ENCODE peak calls at places on chromosomes 4 and X, in seven cellular contexts. F is neural progenitor cell, R is tibial nerve, J is aorta, Z is prostate gland, W is sigmoid colon, E is dorsolateral prefrontal cortex. A is an unnamed sample.

GRCh38 chrX:153310901-153311300 is 10.7 kb downstream of the PNMA6F start:
- DNase-seq in F (no peak), Z (no peak), R (no peak), J (no peak), E (no peak), W (no peak), A (no peak)

GRCh38 chrX:152641996-152642395 is 4.3 kb downstream of the GABRQ start:
- DNase-seq in F (peak; percentile 63), E (no peak), Z (no peak), R (no peak), W (no peak), J (no peak), A (no peak)

GRCh38 chr4:41324861-41325260 is 68.1 kb downstream of the UCHL1 start:
- DNase-seq in W (no peak), Z (no peak), F (no peak), J (no peak), E (no peak), R (no peak), A (no peak)

GRCh38 chrX:2819345-2820130 is 9.2 kb upstream of the GYG2 start:
- DNase-seq in E (no peak), W (no peak), R (no peak), J (no peak), Z (no peak), F (no peak), A (no peak)

GRCh38 chr4:157048248-157048647 is 27.7 kb upstream of the GLRB start:
- DNase-seq in J (no peak), Z (no peak), R (peak; percentile 27), E (no peak), W (peak; percentile 87), F (no peak), A (peak; percentile 20)

GRCh38 chr4:164799410-164799809 is 45.5 kb downstream of the SMIM31 start:
- DNase-seq in E (no peak), J (no peak), W (no peak), Z (no peak), F (peak; percentile 71), R (no peak), A (no peak)

GRCh38 chrX:23332888-23333821 is 1.5 kb upstream of the PTCHD1 start:
- DNase-seq in E (no peak), W (no peak), F (peak; percentile 32), J (no peak), Z (no peak), R (no peak), A (no peak)

GRCh38 chr4:15754323-15754722 is 23.8 kb upstream of the CD38 start:
- DNase-seq in Z (no peak), E (no peak), J (no peak), R (no peak), F (no peak), W (no peak), A (no peak)

GRCh38 chrX:150475466-150475865 is 93.0 kb upstream of the MTM1 start:
- DNase-seq in J (no peak), W (no peak), E (no peak), F (no peak), Z (no peak), R (no peak), A (no peak)

GRCh38 chrX:24282381-24283121 is 31.3 kb downstream of the SUPT20HL2 start:
- DNase-seq in R (no peak), E (no peak), F (peak; percentile 55), Z (no peak), J (no peak), W (peak; percentile 69), A (no peak)

GRCh38 chr4:5435201-5435600 is 273.2 kb downstream of the EVC2 start:
- DNase-seq in Z (no peak), F (peak; percentile 33), E (no peak), J (no peak), R (no peak), W (no peak), A (no peak)

GRCh38 chr4:83320548-83320947 is 14.1 kb downstream of the HPSE start:
- DNase-seq in F (no peak), Z (no peak), J (peak; percentile 75), E (no peak), W (peak; percentile 78), R (peak; percentile 23), A (peak; percentile 53)

GRCh38 chrX:153459976-153460375 is 10.4 kb downstream of the HAUS7 start:
- DNase-seq in E (no peak), F (no peak), W (no peak), J (no peak), R (no peak), Z (no peak), A (no peak)

GRCh38 chr4:121070696-121071639 is 1.4 kb downstream of the NDNF start:
- DNase-seq in J (peak; percentile 82), E (no peak), Z (no peak), F (peak; percentile 79), R (peak; percentile 15), W (peak; percentile 78), A (peak; percentile 40)

DNA sequence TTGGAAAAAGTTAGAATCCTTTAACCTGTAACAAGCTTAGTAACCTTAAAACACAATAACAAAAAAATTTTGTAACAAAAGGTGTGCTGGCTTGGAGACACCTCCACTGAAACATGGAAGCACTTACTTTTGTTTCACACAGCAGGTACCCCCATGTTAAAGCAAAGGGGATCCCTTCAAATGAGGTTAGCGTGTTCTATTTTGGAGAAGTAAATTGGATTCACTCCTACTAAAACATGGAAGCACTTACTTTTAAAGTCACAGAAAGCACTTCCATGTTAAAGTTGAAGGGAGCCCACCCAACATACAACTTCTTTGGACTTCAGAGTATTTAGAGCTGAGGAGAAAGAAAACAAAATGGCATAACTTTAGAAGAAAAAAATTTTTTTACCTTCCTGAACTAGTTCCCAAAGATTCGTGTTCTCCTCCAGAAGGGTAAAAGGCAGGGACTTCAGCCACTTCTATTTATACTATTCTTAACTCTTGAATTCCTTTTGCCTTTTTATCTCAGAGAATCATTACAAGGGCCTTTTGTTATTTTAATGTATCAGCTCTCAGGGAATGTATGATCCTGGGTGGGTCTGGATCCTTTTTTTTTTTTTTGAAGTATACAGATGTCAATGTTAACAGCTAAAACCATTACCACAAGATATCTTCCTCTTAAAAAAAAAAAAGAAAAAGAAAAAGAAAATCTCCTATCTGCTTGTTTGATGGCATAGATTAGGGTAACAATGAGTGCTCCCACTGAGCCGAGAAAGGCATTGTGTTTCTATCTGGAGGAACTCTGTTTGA is 11.5 kb downstream of the LARP7 start:
- DNase-seq in F (peak; percentile 69), Z (no peak), E (no peak), J (no peak), R (no peak), W (no peak), A (no peak)
- H3K27ac ChIP-seq in F (peak overlapping the region; percentile 97), Z (no peak overlapping the region), E (no peak overlapping the region), J (no peak overlapping the region), R (no peak overlapping the region), W (no peak overlapping the region), A (peak overlapping the region; percentile 39)

DNA sequence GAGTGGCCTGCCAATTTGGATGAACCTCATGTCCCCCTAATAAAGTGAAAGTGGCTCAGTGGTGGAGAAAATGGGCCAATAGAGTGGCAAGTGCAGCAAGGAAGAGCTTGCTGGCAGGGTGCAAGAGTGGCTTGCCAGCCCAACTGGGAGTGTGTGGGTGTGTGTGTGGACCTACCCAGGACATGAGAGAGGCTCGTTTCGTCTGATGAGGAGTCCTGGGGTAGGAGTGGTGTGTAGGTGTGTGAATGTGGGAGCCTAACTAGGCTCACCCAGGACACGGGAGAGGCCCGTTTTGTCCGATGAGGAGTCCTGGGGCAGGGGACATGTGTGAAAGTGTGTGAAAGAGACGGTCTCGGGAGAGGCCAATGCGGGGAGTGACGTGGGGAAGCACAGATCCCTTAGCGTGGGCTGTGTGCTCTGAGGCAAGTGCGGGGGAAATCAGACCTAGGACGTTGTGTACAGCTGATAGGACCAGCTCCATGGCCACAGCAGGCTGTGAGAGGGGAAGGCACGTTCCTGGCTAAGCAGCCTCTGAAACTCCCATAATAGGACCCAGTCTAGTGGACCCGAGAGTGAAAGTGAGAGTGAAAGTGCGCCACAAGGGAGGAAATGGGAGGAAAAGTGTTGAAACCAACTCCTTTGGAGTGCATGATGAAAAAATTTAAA is 5.3 kb downstream of the GAGE10 start:
- DNase-seq in F (no peak), E (no peak), R (no peak), Z (no peak), J (no peak), W (no peak), A (peak; percentile 17)
- H3K4me3 ChIP-seq in F (no peak overlapping the region), E (peak overlapping the region; percentile 40), R (peak overlapping the region; percentile 19), Z (no peak overlapping the region), J (no peak overlapping the region), W (peak overlapping the region; percentile 21), A (peak overlapping the region; percentile 57)

GRCh38 chr4:38751341-38752043 is 31.3 kb downstream of the TLR10 start:
- DNase-seq in R (no peak), F (no peak), W (no peak), J (no peak), E (no peak), Z (no peak), A (no peak)
- H3K27ac ChIP-seq in R (peak overlapping the region; percentile 90), F (no peak overlapping the region), W (peak overlapping the region; percentile 77), J (no peak overlapping the region), E (no peak overlapping the region), Z (no peak overlapping the region), A (no peak overlapping the region)

GRCh38 chr4:20615492-20616136 is 84.6 kb upstream of the PACRGL start:
- DNase-seq in E (no peak), J (no peak), F (no peak), W (no peak), R (no peak), Z (no peak), A (no peak)
- H3K4me3 ChIP-seq in E (no peak overlapping the region), J (no peak overlapping the region), F (no peak overlapping the region), W (no peak overlapping the region), R (no peak overlapping the region), Z (no peak overlapping the region), A (no peak overlapping the region)

GRCh38 chr4:85870298-85871083 is 395.5 kb downstream of the ARHGAP24 start:
- DNase-seq in R (no peak), W (no peak), Z (no peak), E (no peak), F (no peak), J (no peak), A (no peak)
- H3K27ac ChIP-seq in R (no peak overlapping the region), W (no peak overlapping the region), Z (peak overlapping the region; percentile 3), E (no peak overlapping the region), F (no peak overlapping the region), J (no peak overlapping the region), A (no peak overlapping the region)

GRCh38 chr4:36242629-36243354 is 1.5 kb downstream of the ARAP2 start:
- DNase-seq in E (no peak), W (no peak), F (no peak), Z (no peak), J (no peak), R (no peak), A (no peak)

GRCh38 chr4:36237366-36238353 is 6.7 kb downstream of the ARAP2 start:
- DNase-seq in F (no peak), E (no peak), J (no peak), Z (no peak), W (no peak), R (no peak), A (no peak)

GRCh38 chr4:36244257-36245084 is at the start of gene ARAP2:
- DNase-seq in E (peak; percentile 35), J (peak; percentile 85), R (no peak), F (peak; percentile 80), W (peak; percentile 67), Z (peak; percentile 73), A (peak; percentile 33)

GRCh38 chr4:36243355-36244256 is 708 bp downstream of the ARAP2 start:
- DNase-seq in F (no peak), Z (peak; percentile 27), J (peak; percentile 79), W (peak; percentile 74), E (peak; percentile 39), R (no peak), A (peak; percentile 59)

GRCh38 chr4:36241771-36242170 is 2.5 kb downstream of the ARAP2 start:
- DNase-seq in R (no peak), F (no peak), E (no peak), J (no peak), W (no peak), Z (no peak), A (no peak)
- H3K4me3 ChIP-seq in R (peak overlapping the region; percentile 5), F (no peak overlapping the region), E (peak overlapping the region; percentile 88), J (no peak overlapping the region), W (no peak overlapping the region), Z (no peak overlapping the region), A (peak overlapping the region; percentile 75)